ENCODE peak calls at places on chromosome 19, in four cellular contexts. C is Peyer's patch, U is NCI-H1417 treated with DMSO at 0.1 percent for 48 hours, J is epithelial cell of esophagus. Y is an unnamed sample.

GRCh38 chr19:45075215-45076028 is 856 bp downstream of the ZNF296 start:
- DNase-seq in C (peak; percentile 91), U (no peak), J (peak; percentile 77), Y (peak; percentile 85)

GRCh38 chr19:29662604-29663404 is 2.5 kb upstream of the PLEKHF1 start:
- DNase-seq in C (no peak), U (no peak), J (peak; percentile 81), Y (no peak)

GRCh38 chr19:7844951-7845350 is 14.9 kb downstream of the EVI5L start:
- DNase-seq in C (no peak), U (no peak), J (no peak), Y (no peak)

GRCh38 chr19:13864513-13865242 is 12.3 kb upstream of the NANOS3 start:
- DNase-seq in C (no peak), U (no peak), J (no peak), Y (no peak)

GRCh38 chr19:41311613-41312012 is 1.6 kb downstream of the CCDC97 start:
- DNase-seq in C (no peak), U (no peak), J (no peak), Y (no peak)

GRCh38 chr19:8453616-8454015 is 8.8 kb downstream of the HNRNPM start:
- DNase-seq in C (no peak), U (no peak), J (no peak), Y (no peak)

GRCh38 chr19:33157906-33158305 is 26.0 kb downstream of the WDR88 start:
- DNase-seq in C (no peak), U (no peak), J (no peak), Y (no peak)

GRCh38 chr19:7415163-7415856 is 66.6 kb downstream of the ARHGEF18 start:
- DNase-seq in C (no peak), U (no peak), J (peak; percentile 34), Y (no peak)

GRCh38 chr19:47081095-47081494 is 32.5 kb downstream of the ZC3H4 start:
- DNase-seq in C (no peak), U (no peak), J (peak; percentile 30), Y (no peak)

GRCh38 chr19:31355330-31356289 is 6.4 kb upstream of the TSHZ3 start:
- DNase-seq in C (no peak), U (no peak), J (peak; percentile 21), Y (no peak)

GRCh38 chr19:32647361-32647760 is 27.6 kb downstream of the ANKRD27 start:
- DNase-seq in C (no peak), U (no peak), J (no peak), Y (no peak)